ENCODE peak calls at places on chromosomes 6 and 20, in four cellular contexts. One of them, this sample, is unnamed.

GRCh38 chr6:85191656-85192055 is 258.2 kb upstream of the NT5E start:
- DNase-seq in cardiac muscle cell: peak; percentile 73
- DNase-seq in testis: no peak
- DNase-seq in IMR-90: peak; percentile 28
- DNase-seq in this sample: no peak

GRCh38 chr20:51208162-51208561 is 185.3 kb upstream of the KCNG1 start:
- DNase-seq in cardiac muscle cell: no peak
- DNase-seq in testis: no peak
- DNase-seq in IMR-90: no peak
- DNase-seq in this sample: no peak

GRCh38 chr20:47355489-47356219 is 845 bp downstream of the ZMYND8 start:
- DNase-seq in cardiac muscle cell: peak; percentile 69
- DNase-seq in testis: no peak
- DNase-seq in IMR-90: no peak
- DNase-seq in this sample: no peak

GRCh38 chr20:56400001-56400640 is 7.7 kb downstream of the CSTF1 start:
- DNase-seq in cardiac muscle cell: peak; percentile 90
- DNase-seq in testis: peak; percentile 85
- DNase-seq in IMR-90: peak; percentile 84
- DNase-seq in this sample: peak; percentile 63

GRCh38 chr6:112150363-112150762 is 63.0 kb downstream of the FAM229B start:
- DNase-seq in cardiac muscle cell: no peak
- DNase-seq in testis: no peak
- DNase-seq in IMR-90: peak; percentile 47
- DNase-seq in this sample: peak; percentile 21

GRCh38 chr6:137706065-137706422 is 161.0 kb upstream of the TNFAIP3 start:
- DNase-seq in cardiac muscle cell: no peak
- DNase-seq in testis: no peak
- DNase-seq in IMR-90: no peak
- DNase-seq in this sample: no peak

GRCh38 chr6:100465701-100466409 is 1.1 kb upstream of the SIM1 start:
- DNase-seq in cardiac muscle cell: no peak
- DNase-seq in testis: no peak
- DNase-seq in IMR-90: no peak
- DNase-seq in this sample: no peak

GRCh38 chr6:28353981-28354676 is 4.4 kb downstream of the ZKSCAN3 start:
- DNase-seq in cardiac muscle cell: peak; percentile 81
- DNase-seq in testis: no peak
- DNase-seq in IMR-90: peak; percentile 33
- DNase-seq in this sample: peak; percentile 22

GRCh38 chr6:136288566-136289326 is 900 bp downstream of the BCLAF1 start:
- DNase-seq in cardiac muscle cell: peak; percentile 95
- DNase-seq in testis: peak; percentile 90
- DNase-seq in IMR-90: peak; percentile 96
- DNase-seq in this sample: peak; percentile 57

GRCh38 chr6:33769248-33769821 is 19.6 kb downstream of the LEMD2 start:
- DNase-seq in cardiac muscle cell: no peak
- DNase-seq in testis: no peak
- DNase-seq in IMR-90: no peak
- DNase-seq in this sample: no peak

GRCh38 chr6:26030716-26031115 is 56.5 kb upstream of the HFE start:
- DNase-seq in cardiac muscle cell: no peak
- DNase-seq in testis: no peak
- DNase-seq in IMR-90: no peak
- DNase-seq in this sample: no peak

GRCh38 chr20:8155229-8155628 is 23.2 kb downstream of the PLCB1 start:
- DNase-seq in cardiac muscle cell: no peak
- DNase-seq in testis: no peak
- DNase-seq in IMR-90: peak; percentile 71
- DNase-seq in this sample: no peak

GRCh38 chr20:5608448-5609161 is 141.6 kb upstream of the SHLD1 start:
- DNase-seq in cardiac muscle cell: peak; percentile 53
- DNase-seq in testis: no peak
- DNase-seq in IMR-90: peak; percentile 62
- DNase-seq in this sample: peak; percentile 15

GRCh38 chr6:40336986-40337780 is 250.0 kb downstream of the LRFN2 start:
- DNase-seq in cardiac muscle cell: no peak
- DNase-seq in testis: no peak
- DNase-seq in IMR-90: no peak
- DNase-seq in this sample: no peak

GRCh38 chr6:48074368-48074767 is 36.6 kb downstream of the PTCHD4 start:
- DNase-seq in cardiac muscle cell: peak; percentile 40
- DNase-seq in testis: no peak
- DNase-seq in IMR-90: no peak
- DNase-seq in this sample: no peak

GRCh38 chr20:49863666-49864065 is 51.0 kb downstream of the SLC9A8 start:
- DNase-seq in cardiac muscle cell: no peak
- DNase-seq in testis: no peak
- DNase-seq in IMR-90: no peak
- DNase-seq in this sample: no peak

GRCh38 chr6:21798468-21798867 is 204.9 kb downstream of the SOX4 start:
- DNase-seq in cardiac muscle cell: no peak
- DNase-seq in testis: no peak
- DNase-seq in IMR-90: no peak
- DNase-seq in this sample: no peak

GRCh38 chr6:15350386-15351083 is 104.7 kb downstream of the JARID2 start:
- DNase-seq in cardiac muscle cell: peak; percentile 56
- DNase-seq in testis: no peak
- DNase-seq in IMR-90: no peak
- DNase-seq in this sample: no peak

GRCh38 chr6:69155467-69155866 is 520.4 kb downstream of the ADGRB3 start:
- DNase-seq in cardiac muscle cell: no peak
- DNase-seq in testis: no peak
- DNase-seq in IMR-90: no peak
- DNase-seq in this sample: no peak

GRCh38 chr20:3135507-3136070 is 24.1 kb downstream of the FASTKD5 start:
- DNase-seq in cardiac muscle cell: no peak
- DNase-seq in testis: no peak
- DNase-seq in IMR-90: peak; percentile 62
- DNase-seq in this sample: no peak

GRCh38 chr20:59082981-59083380 is 40.4 kb upstream of the PRELID3B start:
- DNase-seq in cardiac muscle cell: no peak
- DNase-seq in testis: no peak
- DNase-seq in IMR-90: peak; percentile 77
- DNase-seq in this sample: no peak

GRCh38 chr20:1255675-1256074 is 10.4 kb upstream of the SNPH start:
- DNase-seq in cardiac muscle cell: no peak
- DNase-seq in testis: no peak
- DNase-seq in IMR-90: no peak
- DNase-seq in this sample: no peak

GRCh38 chr20:47557218-47557617 is 55.5 kb downstream of the NCOA3 start:
- DNase-seq in cardiac muscle cell: no peak
- DNase-seq in testis: no peak
- DNase-seq in IMR-90: no peak
- DNase-seq in this sample: no peak

GRCh38 chr20:21100590-21101452 is 5.3 kb downstream of the LINC00237 start:
- DNase-seq in cardiac muscle cell: peak; percentile 24
- DNase-seq in testis: no peak
- DNase-seq in IMR-90: peak; percentile 2
- DNase-seq in this sample: peak; percentile 36

GRCh38 chr6:50187212-50188055 is 137.7 kb upstream of the DEFB112 start:
- DNase-seq in cardiac muscle cell: no peak
- DNase-seq in testis: no peak
- DNase-seq in IMR-90: no peak
- DNase-seq in this sample: no peak

GRCh38 chr6:106880952-106881351 is 93.6 kb downstream of the CD24 start:
- DNase-seq in cardiac muscle cell: no peak
- DNase-seq in testis: no peak
- DNase-seq in IMR-90: no peak
- DNase-seq in this sample: no peak

GRCh38 chr6:14655990-14656640 is 538.5 kb downstream of the CD83 start:
- DNase-seq in cardiac muscle cell: no peak
- DNase-seq in testis: no peak
- DNase-seq in IMR-90: no peak
- DNase-seq in this sample: no peak

GRCh38 chr6:22928775-22929174 is 359.4 kb downstream of the HDGFL1 start:
- DNase-seq in cardiac muscle cell: no peak
- DNase-seq in testis: no peak
- DNase-seq in IMR-90: no peak
- DNase-seq in this sample: no peak

GRCh38 chr20:5510446-5510845 is 193.7 kb upstream of the PROKR2 start:
- DNase-seq in cardiac muscle cell: no peak
- DNase-seq in testis: no peak
- DNase-seq in IMR-90: no peak
- DNase-seq in this sample: no peak

GRCh38 chr6:116444991-116445566 is 16.1 kb upstream of the CALHM6 start:
- DNase-seq in cardiac muscle cell: no peak
- DNase-seq in testis: no peak
- DNase-seq in IMR-90: no peak
- DNase-seq in this sample: no peak

GRCh38 chr6:30135757-30136156 is at the start of gene TRIM40:
- DNase-seq in cardiac muscle cell: no peak
- DNase-seq in testis: no peak
- DNase-seq in IMR-90: no peak
- DNase-seq in this sample: no peak

GRCh38 chr6:30136570-30137286 is 788 bp downstream of the TRIM40 start:
- DNase-seq in cardiac muscle cell: no peak
- DNase-seq in testis: no peak
- DNase-seq in IMR-90: no peak
- DNase-seq in this sample: no peak

GRCh38 chr6:30131947-30132497 is 3.9 kb upstream of the TRIM40 start:
- DNase-seq in cardiac muscle cell: no peak
- DNase-seq in testis: no peak
- DNase-seq in IMR-90: no peak
- DNase-seq in this sample: no peak

GRCh38 chr6:30130887-30131862 is 4.8 kb upstream of the TRIM40 start:
- DNase-seq in cardiac muscle cell: peak; percentile 90
- DNase-seq in testis: peak; percentile 87
- DNase-seq in IMR-90: peak; percentile 85
- DNase-seq in this sample: peak; percentile 61

DNA sequence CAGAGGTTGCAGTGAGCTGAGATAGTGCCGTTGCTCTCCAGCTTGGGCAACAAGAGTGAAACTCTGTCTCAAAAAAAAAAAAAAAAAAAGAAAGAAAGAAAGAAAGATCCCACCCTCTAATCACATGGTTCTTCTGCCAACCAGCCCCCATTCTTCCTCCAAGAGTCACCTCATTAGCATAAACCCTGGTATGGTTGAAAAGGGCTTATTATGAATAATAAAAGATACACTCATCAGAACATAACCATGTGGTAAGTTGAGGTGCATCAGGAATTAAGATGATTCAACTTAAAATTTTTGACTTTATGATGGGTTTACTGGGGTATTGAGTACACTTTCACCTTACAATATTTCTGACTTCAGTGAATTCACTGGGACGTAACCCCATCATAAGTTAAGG is 793 bp upstream of the TRIM40 start:
- DNase-seq in cardiac muscle cell: no peak
- DNase-seq in testis: no peak
- DNase-seq in IMR-90: no peak
- DNase-seq in this sample: no peak
- TF ChIP-seq CTCF in cardiac muscle cell: no peak
- TF ChIP-seq CTCF in testis: no peak
- TF ChIP-seq CTCF in IMR-90: no peak
- TF ChIP-seq CTCF in this sample: no peak

DNA sequence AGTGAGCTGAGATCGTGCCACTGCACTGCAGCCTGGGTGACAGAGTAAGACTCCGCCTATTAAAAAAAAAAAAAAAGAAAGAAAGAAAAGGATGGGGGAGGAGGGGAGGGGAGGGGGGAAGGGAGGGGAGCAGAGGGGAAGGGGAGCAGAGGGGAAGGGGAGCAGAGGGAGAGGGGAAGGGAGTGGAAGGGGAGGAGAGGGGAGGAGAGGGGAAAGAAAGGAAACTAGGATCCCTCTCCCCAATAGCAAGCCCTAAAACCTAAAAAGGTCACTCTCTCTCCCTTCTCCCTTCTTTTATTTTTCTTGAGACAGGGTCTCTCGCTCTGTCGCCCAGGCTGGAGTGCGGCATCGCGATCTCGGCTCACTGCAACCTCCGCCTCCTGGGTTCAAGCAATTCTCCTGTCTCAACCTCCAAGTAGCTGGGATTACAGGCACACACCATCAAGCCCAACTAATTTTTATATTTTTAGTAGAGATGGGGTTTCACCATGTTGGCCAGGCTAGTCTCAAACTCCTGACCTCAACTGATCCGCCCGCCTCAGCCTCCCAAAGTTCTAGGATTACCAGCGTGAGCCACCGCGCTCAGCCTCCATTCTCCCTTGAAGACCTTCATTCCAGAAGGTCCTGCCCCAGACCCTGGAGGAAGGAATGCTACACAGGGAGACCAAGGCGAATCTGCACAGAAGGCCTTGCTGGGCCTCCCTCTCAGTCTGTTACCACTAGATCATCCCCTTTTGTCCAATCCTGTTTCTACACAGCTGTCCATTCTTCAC is 45.8 kb upstream of the PIM1 start:
- DNase-seq in cardiac muscle cell: no peak
- DNase-seq in testis: no peak
- DNase-seq in IMR-90: no peak
- DNase-seq in this sample: no peak
- H3K27me3 ChIP-seq in cardiac muscle cell: no peaks in the 10 kb centered on the region
- H3K27me3 ChIP-seq in testis: no peaks in the 10 kb centered on the region
- H3K27me3 ChIP-seq in IMR-90: no peaks in the 10 kb centered on the region
- H3K27me3 ChIP-seq in this sample: no peaks in the 10 kb centered on the region

DNA sequence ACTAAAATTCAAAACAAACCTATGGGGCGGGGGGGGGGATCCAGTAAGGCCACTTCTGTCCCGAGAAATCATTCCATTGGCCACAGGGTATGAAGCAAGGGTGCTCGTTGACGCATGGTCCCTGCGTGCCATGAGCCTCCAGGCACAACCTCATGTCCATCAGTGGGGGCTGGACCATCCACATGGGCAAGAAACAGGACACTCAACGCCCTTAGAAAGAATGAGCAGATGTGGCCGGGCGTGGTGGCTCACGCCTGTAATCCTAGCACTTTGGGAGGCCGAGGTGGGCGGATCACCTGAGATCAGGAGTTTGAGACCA is 12.1 kb downstream of the TGM2 start:
- DNase-seq in cardiac muscle cell: no peak
- DNase-seq in testis: no peak
- DNase-seq in IMR-90: no peak
- DNase-seq in this sample: no peak
- H3K4me3 ChIP-seq in cardiac muscle cell: no peak overlapping the region
- H3K4me3 ChIP-seq in testis: no peak overlapping the region
- H3K4me3 ChIP-seq in IMR-90: no peak overlapping the region
- H3K4me3 ChIP-seq in this sample: no peak overlapping the region

DNA sequence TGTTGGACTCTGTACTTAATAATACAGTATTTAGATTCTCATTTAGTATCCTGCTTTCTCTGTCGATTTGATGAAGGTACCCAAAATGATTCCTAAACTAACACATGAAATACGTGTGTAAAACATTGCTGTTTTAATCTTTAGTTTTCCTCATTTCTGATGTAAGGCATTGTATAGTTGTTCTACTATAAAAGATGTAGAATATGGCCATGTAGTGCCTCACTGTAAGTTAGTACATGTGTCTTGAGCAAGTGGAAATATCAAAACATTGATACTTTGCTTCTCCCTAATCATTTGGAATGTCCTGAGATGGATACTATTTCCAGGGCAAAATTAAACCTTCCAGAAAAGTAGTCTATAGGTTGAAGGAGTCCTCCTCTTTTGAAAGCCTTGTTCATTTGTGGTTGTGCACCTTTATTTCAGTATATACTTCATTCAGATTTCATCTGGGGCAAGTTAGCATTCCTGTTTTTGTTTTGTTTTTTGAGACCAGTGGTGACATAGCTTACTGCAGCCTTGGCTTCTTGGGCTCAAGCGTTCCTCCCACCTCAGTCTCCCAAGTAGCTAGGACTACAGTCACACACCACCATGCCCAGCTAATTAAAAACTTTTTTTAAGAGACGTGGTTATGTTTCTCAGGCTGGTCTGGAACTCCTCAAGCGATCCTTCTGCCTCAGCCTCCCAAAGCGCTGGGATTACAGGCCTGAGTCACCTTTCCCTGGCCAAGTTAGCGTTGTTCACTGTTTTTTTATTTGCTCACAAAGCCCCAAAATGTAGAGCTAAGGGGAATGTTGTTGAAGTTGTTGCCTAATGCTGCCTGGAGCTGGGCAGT is 11.6 kb downstream of the SRSF3 start:
- DNase-seq in cardiac muscle cell: peak; percentile 54
- DNase-seq in testis: no peak
- DNase-seq in IMR-90: no peak
- DNase-seq in this sample: no peak
- TF ChIP-seq CTCF in cardiac muscle cell: peak; percentile 8
- TF ChIP-seq CTCF in testis: no peak
- TF ChIP-seq CTCF in IMR-90: no peak
- TF ChIP-seq CTCF in this sample: peak; percentile 6